ENCODE peak calls at places on chromosomes 6 and 20, in ten cellular contexts. W, V, N, P, D, F, S, R, K and L are unnamed samples.

GRCh38 chr6:130969807-130970491 is 93.1 kb downstream of the EPB41L2 start:
- DNase-seq in N (no peak), F (no peak), K (peak; percentile 73), V (peak; percentile 43), S (no peak), D (no peak), R (no peak), W (peak; percentile 39), P (no peak), L (no peak)

GRCh38 chr6:21922086-21922485 is 328.5 kb downstream of the SOX4 start:
- DNase-seq in N (no peak), P (no peak), W (no peak), D (no peak), V (no peak), K (peak; percentile 63), S (no peak), R (no peak), F (peak; percentile 10), L (no peak)

GRCh38 chr20:35947489-35947888 is 6.8 kb downstream of the SCAND1 start:
- DNase-seq in V (no peak), F (peak; percentile 44), D (no peak), N (no peak), P (no peak), S (peak; percentile 38), K (peak; percentile 20), W (no peak), R (no peak), L (peak; percentile 74)

GRCh38 chr20:23133560-23133998 is 47.5 kb upstream of the CD93 start:
- DNase-seq in D (no peak), F (no peak), P (no peak), W (no peak), V (no peak), S (no peak), N (no peak), R (no peak), K (no peak), L (no peak)

GRCh38 chr6:70391513-70391912 is 21.8 kb upstream of the FAM135A start:
- DNase-seq in D (no peak), V (no peak), R (no peak), N (no peak), W (no peak), P (no peak), F (no peak), S (no peak), K (no peak), L (no peak)

GRCh38 chr6:91860951-91861350 is 1274.1 kb upstream of the MAP3K7 start:
- DNase-seq in F (no peak), S (no peak), D (no peak), P (no peak), W (peak; percentile 69), R (no peak), V (no peak), K (no peak), N (no peak), L (no peak)

GRCh38 chr6:36917541-36918193 is 31.9 kb downstream of the C6orf89 start:
- DNase-seq in F (no peak), V (peak; percentile 62), K (peak; percentile 32), D (no peak), S (no peak), N (no peak), R (peak; percentile 59), W (no peak), P (no peak), L (no peak)

GRCh38 chr20:25279403-25279802 is 31.5 kb downstream of the PYGB start:
- DNase-seq in D (no peak), V (no peak), F (no peak), P (no peak), S (no peak), K (no peak), W (peak; percentile 36), N (no peak), R (peak; percentile 10), L (no peak)

GRCh38 chr20:50472693-50473610 is 37.2 kb upstream of the PTPN1 start:
- DNase-seq in K (no peak), R (no peak), D (no peak), F (no peak), P (no peak), V (no peak), W (no peak), S (no peak), N (no peak), L (no peak)

GRCh38 chr6:168124921-168125320 is 45.9 kb upstream of the FRMD1 start:
- DNase-seq in R (no peak), F (no peak), P (no peak), K (no peak), W (no peak), D (no peak), N (no peak), S (no peak), V (peak; percentile 2), L (peak; percentile 10)

GRCh38 chr20:43849496-43850197 is 65.0 kb upstream of the TOX2 start:
- DNase-seq in F (peak; percentile 88), V (peak; percentile 57), K (peak; percentile 64), P (peak; percentile 70), D (no peak), R (no peak), W (peak; percentile 58), S (peak; percentile 86), N (no peak), L (no peak)

GRCh38 chr6:160042788-160043301 is 74.0 kb downstream of the IGF2R start:
- DNase-seq in N (no peak), K (peak; percentile 77), P (peak; percentile 63), V (no peak), S (peak; percentile 76), F (no peak), W (peak; percentile 77), D (no peak), R (no peak), L (no peak)

GRCh38 chr6:2196079-2196679 is 49.2 kb downstream of the GMDS start:
- DNase-seq in P (peak; percentile 49), W (peak; percentile 64), R (no peak), D (no peak), S (peak; percentile 72), F (peak; percentile 48), N (peak; percentile 35), K (peak; percentile 52), V (peak; percentile 53), L (peak; percentile 54)

GRCh38 chr20:21622097-21622496 is 83.4 kb upstream of the PAX1 start:
- DNase-seq in N (no peak), D (no peak), F (no peak), P (no peak), R (no peak), K (no peak), S (no peak), W (no peak), V (no peak), L (no peak)

GRCh38 chr6:1770435-1770843 is 160.7 kb downstream of the FOXC1 start:
- DNase-seq in R (no peak), K (peak; percentile 47), V (no peak), W (peak; percentile 68), S (no peak), P (no peak), D (no peak), F (no peak), N (no peak), L (no peak)

GRCh38 chr6:14095444-14095843 is 22.1 kb upstream of the CD83 start:
- DNase-seq in R (no peak), F (no peak), S (no peak), D (peak; percentile 72), V (no peak), N (peak; percentile 57), P (no peak), W (no peak), K (no peak), L (no peak)

GRCh38 chr6:148709577-148709976 is 37.3 kb upstream of the UST start:
- DNase-seq in S (no peak), W (no peak), P (no peak), K (no peak), N (no peak), V (no peak), D (no peak), R (no peak), F (no peak), L (no peak)